ENCODE peak calls at places on chromosome 11, in four cellular contexts. E, C, N and L are unnamed samples.

GRCh38 chr11:109862808-109863207 is 230.4 kb upstream of the ZC3H12C start:
- DNase-seq in E (no peak), N (no peak), C (no peak), L (no peak)

GRCh38 chr11:65381721-65382035 is 768 bp downstream of the SLC25A45 start:
- DNase-seq in E (no peak), C (peak; percentile 70), N (no peak), L (no peak)

GRCh38 chr11:90997241-90997640 is 774.4 kb upstream of the CHORDC1 start:
- DNase-seq in E (no peak), N (no peak), C (no peak), L (no peak)

GRCh38 chr11:117239295-117239694 is 6.8 kb downstream of the RNF214 start:
- DNase-seq in N (no peak), E (no peak), C (no peak), L (no peak)

GRCh38 chr11:125351045-125351867 is 144.8 kb downstream of the FEZ1 start:
- DNase-seq in N (no peak), E (peak; percentile 73), C (no peak), L (no peak)

GRCh38 chr11:44946268-44946667 is 4.4 kb downstream of the TP53I11 start:
- DNase-seq in N (no peak), E (no peak), C (peak; percentile 96), L (no peak)

GRCh38 chr11:76270387-76270786 is 64.1 kb upstream of the WNT11 start:
- DNase-seq in E (no peak), N (no peak), C (no peak), L (peak; percentile 40)

GRCh38 chr11:59669611-59670009 is 773 bp upstream of the PATL1 start:
- DNase-seq in N (no peak), E (peak; percentile 91), C (no peak), L (peak; percentile 69)

GRCh38 chr11:130999086-130999485 is 82.8 kb upstream of the SNX19 start:
- DNase-seq in N (no peak), E (no peak), C (no peak), L (no peak)

GRCh38 chr11:110862407-110862806 is 150.2 kb upstream of the ARHGAP20 start:
- DNase-seq in N (no peak), E (no peak), C (no peak), L (no peak)

GRCh38 chr11:61922539-61922938 is 5.2 kb upstream of the RAB3IL1 start:
- DNase-seq in E (no peak), C (peak; percentile 93), N (no peak), L (peak; percentile 55)

GRCh38 chr11:125236072-125236825 is 71.7 kb downstream of the PKNOX2 start:
- DNase-seq in N (no peak), E (no peak), C (no peak), L (no peak)

GRCh38 chr11:72553748-72554147 is 119.4 kb upstream of the CLPB start:
- DNase-seq in C (peak; percentile 50), N (peak; percentile 32), E (no peak), L (peak; percentile 21)

GRCh38 chr11:33454264-33454663 is 197.1 kb downstream of the HIPK3 start:
- DNase-seq in E (no peak), N (no peak), C (no peak), L (no peak)

GRCh38 chr11:9208726-9209501 is 56.2 kb downstream of the DENND5A start:
- DNase-seq in E (no peak), C (no peak), N (no peak), L (no peak)

GRCh38 chr11:27293500-27294417 is 69.3 kb downstream of the CCDC34 start:
- DNase-seq in E (no peak), C (no peak), N (no peak), L (no peak)

GRCh38 chr11:26399336-26399735 is 67.4 kb downstream of the ANO3 start:
- DNase-seq in E (no peak), C (no peak), N (no peak), L (no peak)

GRCh38 chr11:46684364-46684763 is 16.1 kb downstream of the ARHGAP1 start:
- DNase-seq in E (no peak), N (no peak), C (no peak), L (no peak)

GRCh38 chr11:87150936-87151335 is 113.2 kb downstream of the TMEM135 start:
- DNase-seq in C (no peak), N (no peak), E (no peak), L (no peak)

GRCh38 chr11:71210861-71211260 is 41.5 kb downstream of the SHANK2 start:
- DNase-seq in N (no peak), E (peak; percentile 23), C (no peak), L (no peak)

GRCh38 chr11:85665756-85666155 is 827 bp upstream of the CREBZF start:
- DNase-seq in N (no peak), C (no peak), E (no peak), L (no peak)

GRCh38 chr11:114442559-114442958 is 3.3 kb downstream of the REXO2 start:
- DNase-seq in E (no peak), N (no peak), C (no peak), L (no peak)

GRCh38 chr11:132231656-132232173 is 861.3 kb downstream of the NTM start:
- DNase-seq in C (no peak), E (no peak), N (no peak), L (no peak)

GRCh38 chr11:121416909-121417567 is 35.1 kb upstream of the SORL1 start:
- DNase-seq in C (peak; percentile 93), E (peak; percentile 90), N (peak; percentile 20), L (peak; percentile 93)

GRCh38 chr11:64224151-64224890 is 1.7 kb downstream of the TRPT1 start:
- DNase-seq in E (peak; percentile 84), C (no peak), N (no peak), L (peak; percentile 64)

GRCh38 chr11:9273430-9274336 is 8.5 kb upstream of the DENND5A start:
- DNase-seq in N (no peak), E (no peak), C (no peak), L (no peak)

GRCh38 chr11:32312865-32313403 is 122.4 kb downstream of the WT1 start:
- DNase-seq in C (peak; percentile 68), N (no peak), E (no peak), L (no peak)

GRCh38 chr11:11789735-11790369 is 51.9 kb upstream of the USP47 start:
- DNase-seq in E (no peak), N (no peak), C (no peak), L (no peak)

GRCh38 chr11:117081908-117082307 is 16.3 kb downstream of the SIK3 start:
- DNase-seq in E (no peak), C (no peak), N (no peak), L (no peak)

GRCh38 chr11:93392862-93393261 is 62.3 kb downstream of the DEUP1 start:
- DNase-seq in N (no peak), C (no peak), E (no peak), L (no peak)

GRCh38 chr11:102260241-102260640 is 57.0 kb upstream of the BIRC3 start:
- DNase-seq in E (no peak), C (no peak), N (no peak), L (no peak)

GRCh38 chr11:64263021-64263946 is 12.0 kb downstream of the PLCB3 start:
- DNase-seq in N (no peak), C (no peak), E (peak; percentile 72), L (no peak)

GRCh38 chr11:132872223-132872622 is 660.1 kb downstream of the OPCML start:
- DNase-seq in N (no peak), E (no peak), C (no peak), L (no peak)

GRCh38 chr11:33635161-33635560 is 65.5 kb downstream of the C11orf91 start:
- DNase-seq in E (no peak), N (no peak), C (peak; percentile 64), L (no peak)

GRCh38 chr11:130549393-130549999 is 101.1 kb downstream of the ADAMTS15 start:
- DNase-seq in N (no peak), C (no peak), E (no peak), L (no peak)

GRCh38 chr11:108223449-108224149 is 732 bp downstream of the ATM start:
- DNase-seq in N (no peak), E (no peak), C (no peak), L (no peak)

GRCh38 chr11:12201016-12201985 is 90.9 kb downstream of the MICAL2 start:
- DNase-seq in C (peak; percentile 91), N (no peak), E (no peak), L (no peak)

GRCh38 chr11:12698049-12698448 is 23.8 kb downstream of the TEAD1 start:
- DNase-seq in N (no peak), E (no peak), C (no peak), L (no peak)

GRCh38 chr11:115709297-115709696 is 205.1 kb upstream of the CADM1 start:
- DNase-seq in C (no peak), N (no peak), E (no peak), L (no peak)

GRCh38 chr11:126423743-126424142 is 68.3 kb downstream of the ST3GAL4 start:
- DNase-seq in C (no peak), E (no peak), N (no peak), L (no peak)
- H3K9me3 ChIP-seq in C (no peaks in the 10 kb centered on the region), E (no peaks in the 10 kb centered on the region), N (no peaks in the 10 kb centered on the region), L (no peaks in the 10 kb centered on the region)

GRCh38 chr11:58578136-58578634 is 678 bp upstream of the ZFP91 start:
- DNase-seq in N (peak; percentile 89), C (peak; percentile 97), E (peak; percentile 95), L (peak; percentile 94)

GRCh38 chr11:58578635-58579191 is at the start of gene ZFP91:
- DNase-seq in N (peak; percentile 95), C (peak; percentile 98), E (peak; percentile 97), L (peak; percentile 98)

GRCh38 chr11:58575377-58576020 is at the start of gene LPXN:
- DNase-seq in C (no peak), N (peak; percentile 42), E (no peak), L (peak; percentile 48)

GRCh38 chr11:58577441-58578135 is 1.3 kb upstream of the ZFP91 start:
- DNase-seq in C (peak; percentile 72), E (peak; percentile 91), N (peak; percentile 80), L (peak; percentile 75)

DNA sequence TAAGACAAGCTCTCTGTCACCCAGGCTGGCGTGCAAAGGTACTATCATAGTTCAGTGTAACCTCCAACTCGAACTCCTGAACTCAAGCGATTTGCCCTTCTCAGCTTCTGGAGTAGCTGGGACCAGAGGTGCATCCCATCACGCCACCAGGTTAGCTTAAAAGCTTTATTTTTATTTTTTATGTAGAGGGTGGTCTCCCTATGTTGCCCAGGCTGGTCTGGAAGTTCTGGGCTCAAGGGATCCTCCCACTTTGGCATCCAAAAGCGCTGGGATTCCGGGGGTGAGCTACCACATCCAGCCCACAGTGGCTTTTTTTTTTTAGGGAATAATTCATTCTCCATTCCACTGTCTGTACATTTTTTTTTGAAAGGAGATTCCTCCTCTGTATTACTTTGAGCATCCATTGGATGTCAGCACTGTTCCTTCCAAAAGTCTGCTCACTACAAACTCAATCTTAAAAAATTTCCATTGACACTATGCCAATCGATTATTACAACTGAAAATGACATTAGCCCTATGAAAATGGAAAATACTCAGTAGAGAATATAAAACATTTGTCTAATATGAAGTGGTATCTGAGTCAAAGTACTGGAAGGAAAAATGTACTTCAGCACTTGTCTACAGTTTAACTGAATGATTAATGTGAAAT is 1.3 kb upstream of the LPXN start:
- DNase-seq in E (no peak), N (no peak), C (no peak), L (no peak)
- H3K4me3 ChIP-seq in E (peak overlapping the region; percentile 99), N (peak overlapping the region; percentile 83), C (peak overlapping the region; percentile 100), L (peak overlapping the region; percentile 100)

GRCh38 chr11:3665336-3666022 is 5.7 kb downstream of the CHRNA10 start:
- DNase-seq in E (no peak), C (no peak), N (no peak), L (no peak)
- H3K36me3 ChIP-seq in E (peaks cover 66% of the 10 kb centered on the region), C (peaks cover 15% of the 10 kb centered on the region), N (no peaks in the 10 kb centered on the region), L (no peaks in the 10 kb centered on the region)

DNA sequence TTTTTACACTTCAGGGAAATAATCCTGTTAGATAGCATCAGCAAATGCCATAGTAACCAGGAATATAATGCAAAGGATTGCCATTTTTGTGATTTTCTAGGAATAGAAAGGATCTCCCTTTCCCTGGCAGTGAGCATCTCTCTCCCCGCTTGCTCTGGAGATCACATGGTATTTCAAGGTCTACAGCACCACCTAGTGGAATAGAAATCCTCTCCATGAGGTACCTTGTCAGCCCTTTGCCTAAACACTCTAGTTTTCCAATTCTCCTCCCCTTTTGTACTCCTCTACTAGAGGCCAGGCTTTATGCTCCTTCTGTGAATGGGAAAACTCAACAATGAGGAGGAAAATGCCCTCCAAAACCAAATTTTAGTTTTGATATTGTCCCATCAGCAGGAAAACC is 78.4 kb downstream of the XRRA1 start:
- DNase-seq in E (no peak), C (no peak), N (no peak), L (no peak)
- H3K9me3 ChIP-seq in E (peaks cover 74% of the 10 kb centered on the region), C (peaks cover 35% of the 10 kb centered on the region), N (peaks cover 44% of the 10 kb centered on the region), L (peaks cover 79% of the 10 kb centered on the region)